ENCODE peak calls at places on chromosomes 12 and 14, in seven cellular contexts. W, V, E, X, N, Z and H are unnamed samples.

GRCh38 chr14:39232554-39233415 is 930 bp upstream of the MIA2 start:
- DNase-seq in W (peak), V (peak), E (peak), X (no peak), N (no peak), Z (no peak), H (no peak)

GRCh38 chr14:73264896-73265720 is 27.8 kb downstream of the PAPLN start:
- DNase-seq in W (no peak), V (no peak), E (no peak), X (no peak), N (no peak), Z (no peak), H (no peak)

GRCh38 chr14:95530461-95531170 is 4.2 kb upstream of the GLRX5 start:
- DNase-seq in W (peak), V (no peak), E (no peak), X (no peak), N (no peak), Z (no peak), H (no peak)

GRCh38 chr14:69319911-69320310 is 60.0 kb downstream of the GALNT16 start:
- DNase-seq in W (peak), V (no peak), E (no peak), X (no peak), N (no peak), Z (no peak), H (no peak)

GRCh38 chr12:102334765-102335164 is 137.1 kb upstream of the PMCH start:
- DNase-seq in W (no peak), V (no peak), E (no peak), X (no peak), N (no peak), Z (no peak), H (no peak)

GRCh38 chr12:16348435-16349131 is 1.1 kb downstream of the MGST1 start:
- DNase-seq in W (no peak), V (peak), E (no peak), X (no peak), N (no peak), Z (no peak), H (no peak)

GRCh38 chr14:97491697-97492096 is 694.5 kb downstream of the VRK1 start:
- DNase-seq in W (peak), V (no peak), E (no peak), X (no peak), N (no peak), Z (no peak), H (no peak)

GRCh38 chr12:86257173-86257572 is 982 bp upstream of the MGAT4C start:
- DNase-seq in W (no peak), V (no peak), E (no peak), X (no peak), N (no peak), Z (no peak), H (no peak)

GRCh38 chr12:93889516-93890202 is 212.5 kb downstream of the CRADD start:
- DNase-seq in W (no peak), V (peak), E (no peak), X (no peak), N (no peak), Z (no peak), H (no peak)

GRCh38 chr12:96412431-96412830 is 12.2 kb upstream of the CDK17 start:
- DNase-seq in W (no peak), V (no peak), E (no peak), X (no peak), N (no peak), Z (no peak), H (no peak)

GRCh38 chr14:46988312-46988711 is 336.7 kb upstream of the RPL10L start:
- DNase-seq in W (no peak), V (no peak), E (no peak), X (no peak), N (no peak), Z (no peak), H (no peak)

GRCh38 chr12:78121969-78122610 is 291.4 kb downstream of the NAV3 start:
- DNase-seq in W (no peak), V (peak), E (no peak), X (no peak), N (no peak), Z (no peak), H (no peak)

DNA sequence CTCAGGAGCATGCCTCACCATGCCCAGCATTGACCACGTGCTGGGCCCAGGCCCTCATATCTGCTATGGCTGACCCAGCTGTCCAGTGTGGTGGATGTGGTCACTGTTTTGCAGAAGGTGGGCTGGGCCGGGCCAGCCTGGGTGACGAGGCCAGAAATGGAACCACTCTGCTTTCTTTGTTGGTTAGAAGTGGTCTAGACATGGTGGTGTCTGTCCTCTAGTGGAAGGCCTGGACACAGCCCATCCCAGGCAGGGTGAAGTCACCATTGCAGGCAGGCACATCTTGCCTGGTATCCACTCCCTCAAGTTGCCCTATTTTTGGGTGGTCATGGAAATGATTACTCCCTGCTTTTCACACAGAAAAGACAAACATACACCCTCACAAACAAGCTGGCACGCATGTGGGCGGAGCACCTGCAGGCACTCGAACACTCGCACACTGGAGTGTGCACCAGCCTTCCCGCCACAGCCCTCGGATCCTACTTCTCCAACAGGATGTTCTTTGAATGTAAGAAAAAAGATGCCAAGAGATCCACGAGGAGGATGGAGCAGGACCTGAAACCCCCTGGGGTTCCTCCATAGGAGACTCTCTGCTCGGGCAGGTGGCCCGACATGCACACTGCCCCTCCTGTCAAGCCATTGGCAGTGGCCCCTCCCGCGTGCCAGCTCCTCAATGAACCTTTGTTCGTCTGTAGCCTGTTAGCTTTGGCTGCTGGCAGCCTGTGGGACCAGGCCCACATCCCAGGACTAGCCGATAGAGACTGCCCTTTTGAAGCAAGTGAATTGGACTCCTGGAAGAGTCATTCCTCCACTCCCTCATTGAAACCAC is 38.4 kb downstream of the MLXIP start:
- DNase-seq in W (peak), V (no peak), E (no peak), X (no peak), N (no peak), Z (no peak), H (no peak)
- TF ChIP-seq CTCF in W (peak), V (no peak), E (no peak), X (no peak), N (no peak), Z (no peak), H (no peak)

DNA sequence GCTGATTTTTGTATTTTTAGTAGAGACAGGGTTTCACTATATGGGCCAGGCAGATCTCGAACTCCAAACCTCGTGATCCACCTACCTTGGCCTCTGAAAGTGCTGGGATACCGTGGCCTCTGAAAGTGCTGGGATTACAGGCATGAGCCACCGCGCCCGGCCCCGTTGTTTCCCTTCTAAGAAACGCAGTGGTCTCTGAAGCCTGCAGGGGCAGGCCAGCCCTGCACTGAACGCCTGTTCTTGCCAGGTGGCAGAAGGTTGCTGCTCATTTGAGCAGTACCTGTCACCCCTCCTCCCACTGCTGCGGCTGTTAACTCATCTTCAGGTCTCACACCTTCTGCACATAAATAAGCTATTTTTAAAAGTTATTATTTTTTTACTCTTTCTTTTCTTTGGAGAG is 24.3 kb downstream of the GPRC5A start:
- DNase-seq in W (no peak), V (no peak), E (no peak), X (no peak), N (no peak), Z (no peak), H (no peak)
- TF ChIP-seq CTCF in W (no peak), V (no peak), E (no peak), X (no peak), N (no peak), Z (no peak), H (no peak)

DNA sequence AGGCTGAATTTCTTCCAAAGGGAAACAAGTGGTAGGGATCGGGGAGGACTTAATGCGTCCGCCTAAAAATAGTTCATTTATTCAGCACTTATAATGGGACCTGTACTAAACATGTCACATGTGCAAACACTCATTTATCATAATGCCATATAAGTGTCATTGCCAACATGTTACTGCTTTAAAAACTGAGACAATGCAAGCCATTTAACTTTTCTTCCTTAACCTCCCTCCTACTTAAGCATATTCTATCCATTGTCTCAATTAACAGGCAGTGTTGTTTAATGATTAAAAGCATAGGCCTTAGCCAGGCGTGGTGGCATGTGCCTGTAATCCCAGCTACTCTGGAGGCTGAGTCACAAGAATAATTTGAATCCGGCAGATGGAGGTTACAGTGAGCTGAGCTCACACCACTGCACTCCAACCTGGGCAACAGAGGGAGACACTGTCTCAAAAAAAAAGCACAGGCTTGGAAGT is 13.5 kb upstream of the SCFD1 start:
- DNase-seq in W (no peak), V (peak), E (no peak), X (no peak), N (no peak), Z (no peak), H (no peak)
- TF ChIP-seq CTCF in W (no peak), V (no peak), E (no peak), X (no peak), N (no peak), Z (no peak), H (no peak)

DNA sequence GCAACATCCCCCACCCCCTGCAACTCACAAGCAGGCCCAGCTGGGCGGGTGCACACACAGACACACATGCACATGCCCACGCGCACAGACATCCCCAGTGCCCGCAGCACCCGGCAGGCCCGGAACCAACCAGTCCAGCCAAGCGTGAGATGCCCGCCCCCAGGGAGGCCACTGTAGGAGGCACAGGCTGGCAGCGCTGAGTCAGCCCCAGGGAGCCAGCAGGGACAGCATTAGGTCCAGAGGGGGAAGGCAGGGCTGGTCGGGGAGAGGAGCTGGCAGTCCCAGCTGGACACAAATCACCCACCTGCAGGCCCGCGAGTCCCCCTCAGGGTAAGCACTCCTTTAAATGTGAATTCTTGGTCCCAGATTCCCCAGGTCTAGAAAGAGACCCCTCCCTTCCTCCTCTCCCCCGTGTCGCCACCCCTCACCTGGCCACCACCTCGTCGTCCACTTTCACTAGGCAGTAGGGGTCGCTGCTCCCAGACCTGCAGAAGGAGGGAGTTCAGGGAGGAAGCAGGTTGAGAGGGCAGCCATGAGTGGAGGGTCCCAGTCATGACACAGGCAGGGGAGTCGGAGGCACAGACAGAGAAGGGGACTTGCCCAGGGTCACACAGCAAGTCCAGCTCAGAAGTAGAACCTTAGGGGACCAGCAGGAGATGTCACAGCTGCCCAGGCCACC is 5.0 kb downstream of the RASAL1 start:
- DNase-seq in W (no peak), V (no peak), E (no peak), X (no peak), N (peak), Z (no peak), H (no peak)
- TF ChIP-seq CTCF in W (no peak), V (no peak), E (peak), X (no peak), N (no peak), Z (no peak), H (no peak)

DNA sequence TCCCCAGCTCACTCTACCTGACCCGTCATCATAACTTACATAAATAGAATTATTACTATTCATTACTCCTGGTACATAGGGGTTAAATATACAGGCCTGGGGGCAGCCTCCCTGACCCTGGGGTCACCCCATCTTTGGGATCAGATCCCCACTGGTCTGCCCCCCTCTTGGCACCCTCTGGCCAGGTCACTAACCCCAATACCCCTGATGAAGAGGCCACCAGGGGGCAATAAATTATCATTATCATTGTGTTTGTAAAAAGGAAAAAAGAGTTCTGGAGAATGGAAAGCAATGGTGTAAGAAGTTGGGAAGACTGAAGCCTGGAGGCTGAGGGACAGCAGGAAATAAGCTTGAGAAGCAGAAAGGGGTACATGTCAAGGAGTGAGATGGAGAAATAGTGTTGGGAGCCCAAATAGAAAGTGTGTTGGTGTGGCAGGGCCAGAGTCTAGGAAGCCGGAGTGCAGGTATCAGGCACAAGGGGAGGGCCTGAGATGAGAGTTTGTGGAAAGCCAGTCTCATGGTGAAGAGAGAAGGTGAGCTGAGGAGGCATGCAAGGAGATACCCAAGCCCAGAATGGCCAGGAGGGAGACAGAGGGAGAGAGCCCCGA is 6.1 kb upstream of the AAAS start:
- DNase-seq in W (no peak), V (peak), E (no peak), X (no peak), N (no peak), Z (no peak), H (no peak)
- TF ChIP-seq CTCF in W (no peak), V (peak), E (no peak), X (no peak), N (peak), Z (peak), H (peak)